ENCODE peak calls at places on chromosomes 16 and 17, in six cellular contexts. I is caudate nucleus; P is activated naive CD4-positive, alpha-beta T cell; H is HAP-1; X is uterus; Q is cardiac muscle cell. K is an unnamed sample.

GRCh38 chr16:88855736-88856121 is 1.0 kb downstream of the GALNS start:
- DNase-seq in I (no peak), P (no peak), H (no peak), X (no peak), Q (no peak), K (no peak)

GRCh38 chr17:4806420-4806769 is 557 bp upstream of the PLD2 start:
- DNase-seq in H (peak; percentile 65), Q (peak; percentile 7), P (no peak), I (no peak), X (no peak), K (peak; percentile 25)

GRCh38 chr17:35640977-35641526 is 53.9 kb downstream of the AP2B1 start:
- DNase-seq in P (no peak), X (no peak), I (no peak), H (no peak), Q (no peak), K (no peak)

GRCh38 chr17:19540706-19541370 is 7.2 kb downstream of the SLC47A1 start:
- DNase-seq in H (no peak), X (no peak), P (no peak), I (no peak), Q (no peak), K (no peak)

GRCh38 chr16:77873066-77873465 is 84.7 kb downstream of the VAT1L start:
- DNase-seq in X (no peak), H (no peak), Q (no peak), P (no peak), I (no peak), K (no peak)

GRCh38 chr17:1365445-1366039 is 34.5 kb downstream of the YWHAE start:
- DNase-seq in X (peak; percentile 69), I (peak; percentile 23), P (no peak), Q (peak; percentile 87), H (peak; percentile 73), K (peak; percentile 71)

GRCh38 chr17:79661292-79662041 is 50.6 kb upstream of the RBFOX3 start:
- DNase-seq in P (no peak), H (no peak), X (no peak), I (no peak), Q (no peak), K (no peak)

GRCh38 chr16:6880263-6880662 is 452.4 kb upstream of the RBFOX1 start:
- DNase-seq in H (no peak), I (no peak), P (no peak), X (no peak), Q (no peak), K (no peak)

GRCh38 chr16:80938035-80938927 is 68.4 kb downstream of the CMC2 start:
- DNase-seq in I (no peak), Q (peak; percentile 99), H (peak; percentile 60), P (no peak), X (peak; percentile 77), K (no peak)

GRCh38 chr16:23608194-23608593 is 12.1 kb upstream of the NDUFAB1 start:
- DNase-seq in H (no peak), P (no peak), X (no peak), Q (peak; percentile 90), I (no peak), K (no peak)

GRCh38 chr17:78124081-78124835 is 4.3 kb downstream of the TMC6 start:
- DNase-seq in P (no peak), Q (no peak), H (no peak), I (no peak), X (no peak), K (no peak)

GRCh38 chr17:33838281-33838680 is 416.8 kb upstream of the CCL2 start:
- DNase-seq in X (no peak), P (no peak), I (no peak), Q (no peak), H (no peak), K (no peak)

GRCh38 chr17:75380315-75380714 is 25.2 kb downstream of the GRB2 start:
- DNase-seq in I (no peak), P (no peak), X (no peak), Q (no peak), H (no peak), K (peak; percentile 56)

K was measured in foreskin melanocyte.